ENCODE peak calls at places on chromosome 14, in six cellular contexts. I is bronchial epithelial cell; E is retina; K is sciatic nerve; O is iris pigment epithelial cell; J is stimulated activated CD8-positive, alpha-beta memory T cell treated with anti-CD3 and anti-CD28 coated beads, Interleukin-15, amount 100 ng/mL, for 48 hours. T is an unnamed sample.

GRCh38 chr14:61889914-61890351 is 127.7 kb downstream of the SNAPC1 start:
- DNase-seq in K (no peak), E (no peak), I (no peak), O (peak), J (no peak), T (no peak)

GRCh38 chr14:56094063-56094462 is 24.1 kb upstream of the PELI2 start:
- DNase-seq in I (no peak), O (no peak), E (no peak), J (no peak), K (no peak), T (no peak)

GRCh38 chr14:79596531-79596930 is 614.8 kb downstream of the DIO2 start:
- DNase-seq in K (no peak), I (no peak), J (no peak), E (no peak), O (peak), T (no peak)

GRCh38 chr14:23119362-23120327 is 590 bp upstream of the CEBPE start:
- DNase-seq in K (no peak), O (no peak), E (no peak), I (no peak), J (no peak), T (peak)

GRCh38 chr14:24613241-24613640 is 3.8 kb upstream of the GZMH start:
- DNase-seq in K (no peak), O (no peak), I (peak), E (no peak), J (no peak), T (no peak)

GRCh38 chr14:89324501-89325298 is 92.3 kb downstream of the FOXN3 start:
- DNase-seq in I (no peak), J (no peak), O (no peak), E (no peak), K (no peak), T (no peak)

GRCh38 chr14:103716091-103716801 is 636 bp downstream of the ZFYVE21 start:
- DNase-seq in K (peak), E (peak), O (peak), J (no peak), I (no peak), T (peak)

GRCh38 chr14:81519200-81519998 is 14.3 kb downstream of the SEL1L start:
- DNase-seq in O (peak), K (no peak), E (no peak), I (no peak), J (no peak), T (no peak)

GRCh38 chr14:59018978-59019377 is 169.5 kb upstream of the DAAM1 start:
- DNase-seq in K (no peak), E (no peak), J (no peak), O (peak), I (no peak), T (peak)

GRCh38 chr14:59482471-59483331 is 1.5 kb downstream of the L3HYPDH start:
- DNase-seq in I (peak), J (no peak), K (no peak), E (no peak), O (peak), T (no peak)

GRCh38 chr14:68774771-68775613 is 17.9 kb downstream of the ZFP36L1 start:
- DNase-seq in J (no peak), E (no peak), K (no peak), I (peak), O (no peak), T (no peak)

T was measured in NCI-H82.